ENCODE peak calls at places on chromosomes 16 and 17, in four cellular contexts. I is adrenal gland, V is GM23248, J is uterus. X is an unnamed sample.

GRCh38 chr17:81034779-81035388 is at the start of gene BAIAP2:
- DNase-seq in I (peak; percentile 97), V (peak; percentile 98), J (peak; percentile 96), X (peak; percentile 99)

GRCh38 chr16:11224894-11225676 is 30.9 kb downstream of the SOCS1 start:
- DNase-seq in I (peak; percentile 59), V (no peak), J (no peak), X (no peak)

GRCh38 chr16:87570938-87571867 is 31.1 kb upstream of the JPH3 start:
- DNase-seq in I (peak; percentile 74), V (peak; percentile 85), J (no peak), X (peak; percentile 58)

GRCh38 chr17:82252511-82253178 is 20.9 kb downstream of the CSNK1D start:
- DNase-seq in I (peak; percentile 13), V (no peak), J (no peak), X (no peak)

GRCh38 chr17:81342700-81343070 is 47.6 kb upstream of the SLC38A10 start:
- DNase-seq in I (no peak), V (peak; percentile 55), J (no peak), X (no peak)

GRCh38 chr17:44221862-44222111 is 2.3 kb upstream of the UBTF start:
- DNase-seq in I (no peak), V (no peak), J (no peak), X (no peak)

GRCh38 chr16:87945351-87946042 is 5.7 kb upstream of the BANP start:
- DNase-seq in I (peak; percentile 80), V (peak; percentile 58), J (peak; percentile 62), X (peak; percentile 78)

GRCh38 chr16:58339452-58339938 is 44.7 kb upstream of the PRSS54 start:
- DNase-seq in I (peak; percentile 42), V (peak; percentile 45), J (no peak), X (no peak)

GRCh38 chr17:49730078-49730786 is 22.5 kb upstream of the SLC35B1 start:
- DNase-seq in I (peak; percentile 91), V (peak; percentile 87), J (peak; percentile 90), X (peak; percentile 93)

GRCh38 chr17:66426397-66427033 is 124.1 kb downstream of the PRKCA start:
- DNase-seq in I (no peak), V (peak; percentile 11), J (no peak), X (no peak)

GRCh38 chr17:79747508-79748295 is 17.0 kb downstream of the ENPP7 start:
- DNase-seq in I (no peak), V (peak; percentile 5), J (no peak), X (no peak)

GRCh38 chr17:48054238-48055185 is 6.4 kb downstream of the NFE2L1 start:
- DNase-seq in I (peak; percentile 94), V (peak; percentile 88), J (peak; percentile 87), X (peak; percentile 73)

GRCh38 chr17:55770220-55770870 is 19.5 kb downstream of the PCTP start:
- DNase-seq in I (no peak), V (peak; percentile 87), J (no peak), X (no peak)

GRCh38 chr16:7722761-7723160 is 390.1 kb downstream of the RBFOX1 start:
- DNase-seq in I (no peak), V (no peak), J (no peak), X (no peak)

GRCh38 chr17:71033336-71033735 is 864.0 kb downstream of the KCNJ2 start:
- DNase-seq in I (no peak), V (no peak), J (no peak), X (no peak)

GRCh38 chr17:38428150-38428642 is at the start of gene ARHGAP23:
- DNase-seq in I (peak; percentile 90), V (peak; percentile 84), J (peak; percentile 69), X (peak; percentile 77)

GRCh38 chr16:87483481-87483880 is 9.3 kb downstream of the ZCCHC14 start:
- DNase-seq in I (no peak), V (no peak), J (no peak), X (no peak)

GRCh38 chr16:87823146-87823929 is 46.0 kb downstream of the SLC7A5 start:
- DNase-seq in I (no peak), V (no peak), J (no peak), X (no peak)

GRCh38 chr17:40879026-40879425 is 6.0 kb downstream of the KRT20 start:
- DNase-seq in I (no peak), V (no peak), J (no peak), X (no peak)

GRCh38 chr17:38667099-38667786 is 7.5 kb downstream of the EPOP start:
- DNase-seq in I (peak; percentile 68), V (peak; percentile 84), J (peak; percentile 58), X (peak; percentile 44)

GRCh38 chr17:56110463-56111138 is 42.7 kb upstream of the ANKFN1 start:
- DNase-seq in I (no peak), V (no peak), J (no peak), X (no peak)

GRCh38 chr16:58299757-58300349 is 5.0 kb upstream of the PRSS54 start:
- DNase-seq in I (no peak), V (peak; percentile 23), J (no peak), X (peak; percentile 24)

GRCh38 chr17:65956814-65957213 is 235.1 kb downstream of the CEP112 start:
- DNase-seq in I (no peak), V (peak; percentile 3), J (no peak), X (no peak)

GRCh38 chr16:3009568-3010390 is 2.9 kb upstream of the CLDN9 start:
- DNase-seq in I (no peak), V (peak; percentile 42), J (no peak), X (no peak)

GRCh38 chr17:17822189-17822978 is 14.4 kb downstream of the SREBF1 start:
- DNase-seq in I (peak; percentile 93), V (peak; percentile 84), J (peak; percentile 60), X (peak; percentile 74)

GRCh38 chr16:1288813-1289479 is 20.5 kb upstream of the UBE2I start:
- DNase-seq in I (no peak), V (no peak), J (no peak), X (no peak)

GRCh38 chr17:27783951-27784350 is 16.4 kb downstream of the NOS2 start:
- DNase-seq in I (no peak), V (no peak), J (no peak), X (no peak)

GRCh38 chr17:2921443-2921842 is 125.2 kb downstream of the RAP1GAP2 start:
- DNase-seq in I (no peak), V (no peak), J (no peak), X (no peak)

GRCh38 chr16:30351586-30352419 is 3.3 kb downstream of the CD2BP2 start:
- DNase-seq in I (peak; percentile 94), V (peak; percentile 96), J (peak; percentile 86), X (peak; percentile 80)

GRCh38 chr16:80029706-80030481 is 429.4 kb upstream of the MAF start:
- DNase-seq in I (no peak), V (no peak), J (no peak), X (no peak)

GRCh38 chr17:36869441-36869840 is 67.8 kb upstream of the LHX1 start:
- DNase-seq in I (no peak), V (no peak), J (no peak), X (no peak)

GRCh38 chr17:27631409-27631755 is 394 bp downstream of the LGALS9 start:
- DNase-seq in I (peak; percentile 28), V (no peak), J (no peak), X (no peak)

DNA sequence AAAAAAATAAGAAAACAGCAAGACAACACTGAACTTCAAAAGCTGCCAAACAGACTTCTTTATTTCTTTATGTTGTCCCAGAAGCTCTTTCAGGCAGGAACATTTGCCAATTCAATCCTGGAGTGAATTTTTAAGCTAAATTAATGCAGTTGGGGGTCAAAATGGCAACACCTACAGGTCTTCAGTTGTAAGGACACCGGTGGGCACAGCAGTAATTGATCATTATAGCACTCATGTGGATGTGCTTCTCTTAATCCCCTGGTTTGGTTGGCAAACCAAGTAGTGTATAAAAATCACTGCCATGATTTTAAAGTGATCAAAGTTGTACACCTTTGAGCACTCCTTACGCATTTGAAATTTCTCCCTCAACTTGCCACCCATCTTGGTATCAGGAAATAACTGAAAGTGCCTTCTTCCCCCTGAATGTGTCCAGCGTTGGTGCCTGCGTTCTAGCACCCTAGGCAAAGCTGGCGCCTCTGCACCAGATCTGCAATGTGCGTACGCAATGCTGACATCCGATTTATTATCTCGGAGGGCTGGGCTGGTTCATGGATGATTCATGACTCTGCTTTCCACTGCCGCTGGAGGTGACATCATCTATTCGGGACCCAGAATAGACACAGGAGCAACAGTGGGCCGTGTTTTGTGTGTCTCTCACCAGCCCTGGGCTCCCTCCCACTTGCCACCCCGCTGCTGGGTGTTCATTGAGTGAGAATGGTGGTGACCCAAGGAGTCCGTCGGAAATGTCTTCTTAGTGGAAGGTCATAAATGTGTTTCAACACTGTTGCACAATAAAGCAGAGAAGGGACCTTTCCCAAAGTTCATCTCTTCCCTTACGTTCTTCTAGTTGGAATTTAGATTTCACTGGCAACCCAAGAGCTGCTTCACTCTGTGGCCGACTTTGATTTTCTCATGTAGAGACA is 203.4 kb downstream of the CCDC182 start:
- DNase-seq in I (peak; percentile 94), V (no peak), J (peak; percentile 83), X (peak; percentile 84)
- H3K27ac ChIP-seq in I (peak overlapping the region; percentile 80), V (no peak overlapping the region), J (peak overlapping the region; percentile 24), X (peak overlapping the region; percentile 58)

DNA sequence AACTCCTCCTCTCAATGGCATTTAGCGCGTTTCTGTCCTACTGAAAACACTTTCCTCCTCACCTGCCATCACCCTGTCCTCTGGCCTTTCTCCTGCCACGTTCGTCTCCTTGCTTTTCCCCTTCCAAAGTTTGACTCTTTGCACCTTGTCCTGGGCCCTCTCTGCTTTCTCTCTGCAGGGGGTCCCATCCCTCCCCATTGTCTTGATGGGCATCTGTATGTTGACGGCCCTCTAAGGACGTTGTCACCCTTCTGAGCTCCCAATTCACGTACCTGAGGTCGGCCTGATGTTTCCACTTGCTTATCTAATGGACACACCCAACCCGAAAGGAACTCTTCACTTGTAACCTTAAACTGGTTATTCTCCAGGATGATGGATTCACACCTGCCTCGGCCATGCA is 170.4 kb downstream of the WSCD1 start:
- DNase-seq in I (no peak), V (no peak), J (no peak), X (no peak)
- H3K27me3 ChIP-seq in I (peaks cover 3% of the 10 kb centered on the region), V (peaks cover 12% of the 10 kb centered on the region), J (no peaks in the 10 kb centered on the region), X (no peaks in the 10 kb centered on the region)

DNA sequence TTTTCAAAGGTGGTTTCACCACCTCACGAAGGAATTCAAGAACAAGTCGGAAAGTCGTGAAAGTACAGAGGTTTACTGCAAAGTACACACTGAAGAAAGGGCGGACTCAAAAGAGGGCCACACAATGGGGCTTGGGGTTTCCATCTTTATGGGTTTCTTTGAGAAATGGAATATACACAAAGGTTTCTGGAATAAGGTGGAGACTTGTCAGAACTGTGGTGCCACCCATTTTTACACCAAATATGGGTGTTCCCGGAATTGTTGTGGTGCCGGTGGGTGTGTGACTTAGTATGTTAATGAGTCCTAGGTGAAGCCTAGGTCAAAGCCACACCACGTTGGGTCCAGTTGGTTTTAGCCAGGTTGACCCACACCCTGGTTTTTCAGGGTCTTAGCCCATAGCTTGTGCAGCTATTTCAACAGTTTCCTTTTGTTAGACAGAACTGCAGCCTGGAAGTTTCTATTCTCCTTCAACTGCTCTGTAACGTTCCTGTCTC is 567 bp upstream of the GCSH start:
- DNase-seq in I (no peak), V (no peak), J (peak; percentile 21), X (no peak)
- H3K27ac ChIP-seq in I (peak overlapping the region; percentile 50), V (peak overlapping the region; percentile 19), J (no peak overlapping the region), X (peak overlapping the region; percentile 87)

DNA sequence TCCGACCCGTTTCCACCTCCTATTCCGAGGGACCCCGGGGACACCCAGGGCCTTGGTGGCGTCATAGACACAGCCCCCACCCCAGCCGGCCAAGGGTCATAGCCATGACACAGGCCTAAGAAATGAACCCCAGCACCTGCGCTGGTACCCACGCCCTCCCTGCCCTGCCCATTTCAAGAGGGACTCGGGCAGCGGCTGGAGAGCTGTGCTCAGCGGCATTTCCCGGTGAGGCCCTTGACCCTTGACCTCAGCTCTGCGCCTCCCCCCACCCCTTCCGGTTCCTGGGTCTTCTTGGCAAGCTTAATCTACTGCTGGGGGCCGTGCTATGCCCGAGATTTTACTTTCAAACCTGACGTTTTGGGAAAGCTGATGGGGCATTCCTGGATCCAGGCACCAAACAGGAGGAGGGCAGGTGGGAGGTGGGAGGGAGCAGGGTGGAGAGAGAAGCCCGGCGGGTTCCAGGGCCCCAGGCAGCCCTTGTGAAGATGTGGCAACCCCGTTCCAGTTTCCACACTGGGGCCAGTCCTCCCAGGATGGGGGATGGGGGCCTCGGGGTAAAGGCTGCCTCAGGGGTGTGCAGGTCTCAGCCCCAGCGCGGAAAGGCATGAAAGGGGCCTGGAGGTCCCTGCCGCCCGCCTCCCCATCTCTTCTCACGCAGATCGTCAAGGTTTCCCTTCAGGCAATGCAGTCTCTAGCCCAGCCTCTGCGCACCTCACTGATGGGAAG is at the start of gene SLC22A31:
- DNase-seq in I (no peak), V (peak; percentile 45), J (no peak), X (no peak)
- H3K27me3 ChIP-seq in I (peaks cover 36% of the 10 kb centered on the region), V (peaks cover 37% of the 10 kb centered on the region), J (peaks cover 46% of the 10 kb centered on the region), X (peaks cover 74% of the 10 kb centered on the region)